ENCODE peak calls at places on chromosomes 13 and 19, in four cellular contexts. I is GM19239; S is Calu3; A is activated CD8-positive, alpha-beta memory T cell treated with anti-CD3 and anti-CD28 coated beads, Interleukin-2, amount 50 U/mL, for 4 hours. Y is an unnamed sample.

GRCh38 chr13:39875583-39875982 is 220.1 kb downstream of the COG6 start:
- DNase-seq in I (no peak), S (no peak), A (no peak), Y (no peak)

GRCh38 chr19:44846455-44847143 is 502 bp downstream of the NECTIN2 start:
- DNase-seq in I (no peak), S (peak), A (peak), Y (no peak)

GRCh38 chr19:32566246-32566830 is 14.7 kb upstream of the PDCD5 start:
- DNase-seq in I (no peak), S (no peak), A (no peak), Y (no peak)

GRCh38 chr13:22939157-22939556 is 241.6 kb upstream of the SGCG start:
- DNase-seq in I (no peak), S (no peak), A (no peak), Y (no peak)

GRCh38 chr13:104773775-104774174 is 1707.6 kb upstream of the SLC10A2 start:
- DNase-seq in I (peak), S (no peak), A (no peak), Y (no peak)

GRCh38 chr19:29371766-29372415 is 153.9 kb upstream of the VSTM2B start:
- DNase-seq in I (no peak), S (no peak), A (no peak), Y (no peak)

GRCh38 chr13:48431987-48432615 is 19.2 kb upstream of the LPAR6 start:
- DNase-seq in I (no peak), S (no peak), A (no peak), Y (no peak)

GRCh38 chr19:10546817-10547216 is 3.1 kb downstream of the ATG4D start:
- DNase-seq in I (no peak), S (no peak), A (no peak), Y (no peak)

GRCh38 chr19:42018503-42019193 is 24.6 kb upstream of the ATP1A3 start:
- DNase-seq in I (no peak), S (no peak), A (no peak), Y (no peak)

GRCh38 chr13:49042476-49042875 is 66.8 kb downstream of the FNDC3A start:
- DNase-seq in I (no peak), S (no peak), A (no peak), Y (no peak)

GRCh38 chr13:74270018-74270417 is 135.8 kb upstream of the KLF12 start:
- DNase-seq in I (no peak), S (no peak), A (no peak), Y (no peak)

GRCh38 chr13:39134574-39134973 is 96.3 kb downstream of the NHLRC3 start:
- DNase-seq in I (no peak), S (no peak), A (no peak), Y (no peak)

GRCh38 chr13:27770809-27771208 is 21.5 kb upstream of the GSX1 start:
- DNase-seq in I (no peak), S (peak), A (no peak), Y (no peak)

GRCh38 chr19:6213696-6214585 is 65.8 kb downstream of the MLLT1 start:
- DNase-seq in I (peak), S (no peak), A (no peak), Y (no peak)

GRCh38 chr13:70170689-70171088 is 62.4 kb upstream of the KLHL1 start:
- DNase-seq in I (no peak), S (no peak), A (no peak), Y (no peak)

GRCh38 chr19:40609561-40610395 is 8.6 kb downstream of the LTBP4 start:
- DNase-seq in I (peak), S (peak), A (peak), Y (peak)

GRCh38 chr13:107028751-107029150 is 460.8 kb upstream of the ARGLU1 start:
- DNase-seq in I (no peak), S (no peak), A (no peak), Y (no peak)

GRCh38 chr19:40689339-40690049 is 957 bp downstream of the NUMBL start:
- DNase-seq in I (no peak), S (no peak), A (no peak), Y (no peak)

GRCh38 chr19:18386543-18387251 is 739 bp downstream of the GDF15 start:
- DNase-seq in I (no peak), S (no peak), A (no peak), Y (no peak)

GRCh38 chr19:30314056-30314804 is 58.0 kb upstream of the ZNF536 start:
- DNase-seq in I (no peak), S (no peak), A (no peak), Y (no peak)

GRCh38 chr13:30698488-30699005 is 36.8 kb upstream of the ALOX5AP start:
- DNase-seq in I (no peak), S (no peak), A (no peak), Y (no peak)

GRCh38 chr13:90416519-90416918 is 931.0 kb upstream of the MIR17HG start:
- DNase-seq in I (no peak), S (no peak), A (no peak), Y (no peak)

GRCh38 chr19:38306236-38306635 is 2.2 kb downstream of the C19orf33 start:
- DNase-seq in I (no peak), S (no peak), A (no peak), Y (no peak)

GRCh38 chr13:95212962-95213850 is 88.0 kb downstream of the ABCC4 start:
- DNase-seq in I (no peak), S (no peak), A (no peak), Y (no peak)

GRCh38 chr19:46383171-46383815 is 30.1 kb downstream of the CCDC8 start:
- DNase-seq in I (no peak), S (no peak), A (no peak), Y (no peak)

Y was measured in GM18507.